ENCODE peak calls at places on chromosomes 2 and 18, in nine cellular contexts. O is mammary epithelial cell; F is activated naive CD8-positive, alpha-beta T cell treated with anti-CD3 and anti-CD28 coated beads, Interleukin-2, amount 10 ng/mL, durations not matched to agents 7 days and 5 days; R is NCI-H1048; K is AG20443; X is PC-9; U is foreskin fibroblast; V is HCT116; Y is WTC11. G is an unnamed sample.

GRCh38 chr2:20608666-20609348 is 42.1 kb downstream of the HS1BP3 start:
- DNase-seq in U (peak), O (no peak), F (no peak), V (no peak), Y (no peak), K (no peak), R (no peak), X (no peak), G (no peak)

GRCh38 chr2:240388471-240389301 is 46.8 kb upstream of the GPC1 start:
- DNase-seq in V (no peak), X (no peak), K (no peak), R (no peak), F (no peak), U (no peak), O (no peak), Y (no peak), G (no peak)

GRCh38 chr2:85394256-85394655 is 15.9 kb downstream of the CAPG start:
- DNase-seq in O (no peak), V (no peak), U (no peak), F (no peak), Y (no peak), X (no peak), R (no peak), K (no peak), G (peak)

GRCh38 chr2:227853204-227853629 is 18.2 kb upstream of the DAW1 start:
- DNase-seq in R (no peak), U (peak), K (peak), Y (no peak), F (no peak), O (peak), V (no peak), X (peak), G (no peak)

GRCh38 chr2:190355968-190356657 is 12.7 kb downstream of the INPP1 start:
- DNase-seq in Y (no peak), X (no peak), O (peak), V (no peak), K (no peak), R (no peak), U (no peak), F (no peak), G (no peak)

GRCh38 chr2:105038383-105039061 is 653 bp downstream of the MRPS9 start:
- DNase-seq in U (peak), K (peak), R (no peak), X (no peak), Y (peak), O (peak), V (peak), F (no peak), G (no peak)

GRCh38 chr2:147689510-147689909 is 155.3 kb upstream of the ACVR2A start:
- DNase-seq in U (no peak), F (no peak), V (no peak), R (no peak), O (no peak), Y (no peak), X (no peak), K (no peak), G (no peak)

GRCh38 chr2:186422226-186422625 is 63.8 kb upstream of the ZC3H15 start:
- DNase-seq in K (peak), V (no peak), U (peak), X (no peak), O (peak), F (no peak), R (no peak), Y (no peak), G (no peak)

GRCh38 chr2:227406177-227407031 is 18.7 kb upstream of the SCYGR1 start:
- DNase-seq in V (peak), O (peak), R (peak), U (peak), K (peak), X (peak), F (no peak), Y (peak), G (peak)

GRCh38 chr18:31203086-31203793 is 40.6 kb upstream of the DSC1 start:
- DNase-seq in U (no peak), Y (no peak), F (no peak), V (no peak), X (no peak), R (no peak), K (no peak), O (no peak), G (no peak)

GRCh38 chr18:55264108-55264507 is 304.8 kb upstream of the CCDC68 start:
- DNase-seq in U (no peak), O (peak), K (no peak), F (no peak), Y (no peak), V (no peak), X (no peak), R (no peak), G (no peak)

GRCh38 chr2:234677758-234678538 is 181.1 kb upstream of the ARL4C start:
- DNase-seq in X (no peak), F (no peak), V (no peak), K (peak), Y (no peak), U (peak), R (no peak), O (peak), G (no peak)

GRCh38 chr18:76426738-76427305 is 68.2 kb downstream of the ZNF516 start:
- DNase-seq in K (peak), X (no peak), F (no peak), R (no peak), U (peak), O (no peak), Y (peak), V (peak), G (no peak)

GRCh38 chr2:31190188-31190587 is 27.1 kb downstream of the CAPN14 start:
- DNase-seq in R (no peak), Y (no peak), X (no peak), V (no peak), O (no peak), U (no peak), F (no peak), K (no peak), G (no peak)

GRCh38 chr2:141331127-141331526 is 799.7 kb downstream of the LRP1B start:
- DNase-seq in F (no peak), K (no peak), U (peak), Y (no peak), R (no peak), X (no peak), V (no peak), O (peak), G (no peak)

GRCh38 chr18:25349926-25350560 is 1.9 kb downstream of the ZNF521 start:
- DNase-seq in F (peak), Y (peak), O (no peak), X (no peak), U (peak), K (peak), R (no peak), V (no peak), G (no peak)

GRCh38 chr2:149363953-149364352 is 33.6 kb downstream of the LYPD6 start:
- DNase-seq in K (no peak), X (no peak), O (no peak), F (no peak), V (no peak), U (peak), R (no peak), Y (no peak), G (no peak)

GRCh38 chr2:147934881-147935280 is 85.7 kb downstream of the ORC4 start:
- DNase-seq in Y (no peak), R (no peak), X (no peak), U (no peak), V (no peak), F (no peak), K (no peak), O (no peak), G (no peak)

GRCh38 chr2:158202151-158202778 is 100.6 kb downstream of the UPP2 start:
- DNase-seq in F (no peak), V (no peak), U (no peak), R (peak), X (peak), O (peak), K (no peak), Y (no peak), G (no peak)

GRCh38 chr18:60020107-60020925 is 120.5 kb downstream of the PMAIP1 start:
- DNase-seq in Y (no peak), U (peak), F (no peak), O (no peak), K (peak), V (no peak), R (no peak), X (no peak), G (no peak)

GRCh38 chr2:4725618-4726017 is 966.6 kb upstream of the SOX11 start:
- DNase-seq in U (no peak), F (no peak), K (no peak), O (no peak), Y (no peak), V (no peak), R (no peak), X (no peak), G (no peak)

GRCh38 chr2:39623916-39624315 is 41.8 kb upstream of the TMEM178A start:
- DNase-seq in U (no peak), X (no peak), K (no peak), V (no peak), O (no peak), R (no peak), Y (no peak), F (no peak), G (no peak)

GRCh38 chr2:127218843-127219715 is 1.0 kb downstream of the CYP27C1 start:
- DNase-seq in R (no peak), K (peak), O (no peak), F (no peak), U (peak), V (no peak), Y (peak), X (peak), G (no peak)

GRCh38 chr18:53380063-53380639 is 844.3 kb downstream of the MBD2 start:
- DNase-seq in V (peak), Y (no peak), F (no peak), K (peak), R (no peak), O (peak), U (peak), X (no peak), G (no peak)

GRCh38 chr2:41879367-41879871 is 168.4 kb upstream of the PKDCC start:
- DNase-seq in U (no peak), F (no peak), R (no peak), V (no peak), X (no peak), K (no peak), Y (no peak), O (no peak), G (peak)

GRCh38 chr18:26322892-26323653 is 96.8 kb downstream of the TAF4B start:
- DNase-seq in R (no peak), V (no peak), X (no peak), F (no peak), U (peak), O (peak), K (no peak), Y (no peak), G (no peak)

GRCh38 chr2:128057334-128057733 is 29.5 kb upstream of the SAP130 start:
- DNase-seq in X (no peak), R (no peak), F (no peak), O (no peak), U (no peak), Y (no peak), K (no peak), V (no peak), G (no peak)

GRCh38 chr18:62881509-62882016 is 166.2 kb downstream of the PHLPP1 start:
- DNase-seq in F (no peak), Y (no peak), O (peak), K (peak), U (peak), R (no peak), X (peak), V (peak), G (peak)